ENCODE peak calls at places on chromosomes 12 and 14, in nine cellular contexts. W is bronchial epithelial cell; U is stimulated activated CD4-positive, alpha-beta T cell treated with anti-CD3 and anti-CD28 coated beads, Interleukin-4, amount 100 ng/mL, for 1 hour; R is putamen; D is GM23248; A is NCI-H1694; K is NCI-H1436; N is activated CD4-positive, alpha-beta T cell treated with anti-CD3 and anti-CD28 coated beads, Interleukin-2, amount 50 U/mL, for 1 hour; Q is GM12891. Y is an unnamed sample.

GRCh38 chr14:51963164-51963733 is 26.1 kb upstream of the RTRAF start:
- DNase-seq in Q (no peak), A (no peak), D (no peak), N (no peak), W (no peak), R (no peak), K (no peak), U (no peak), Y (peak)

GRCh38 chr12:2575245-2575644 is 219.5 kb upstream of the FKBP4 start:
- DNase-seq in D (no peak), Q (no peak), K (no peak), N (no peak), W (no peak), R (no peak), U (no peak), A (no peak), Y (no peak)

GRCh38 chr12:121383601-121384019 is 16.3 kb upstream of the RNF34 start:
- DNase-seq in Q (no peak), A (no peak), W (no peak), K (no peak), N (no peak), R (no peak), U (no peak), D (no peak), Y (no peak)

GRCh38 chr14:50001999-50002925 is 109.4 kb downstream of the ARF6 start:
- DNase-seq in Q (no peak), A (no peak), K (no peak), U (peak), N (peak), R (no peak), D (no peak), W (peak), Y (peak)

GRCh38 chr12:125185740-125186470 is 120.7 kb downstream of the AACS start:
- DNase-seq in A (peak), Q (peak), W (peak), R (peak), K (peak), U (peak), D (peak), N (peak), Y (no peak)

GRCh38 chr12:116217045-116217444 is 60.4 kb downstream of the MED13L start:
- DNase-seq in K (no peak), R (no peak), D (peak), U (no peak), Q (no peak), A (no peak), N (no peak), W (no peak), Y (no peak)

GRCh38 chr14:39264558-39264957 is 30.8 kb downstream of the MIA2 start:
- DNase-seq in U (no peak), R (no peak), N (no peak), K (no peak), D (no peak), Q (no peak), A (no peak), W (peak), Y (no peak)

GRCh38 chr14:96424104-96424989 is 32.4 kb downstream of the AK7 start:
- DNase-seq in D (peak), W (peak), U (peak), Q (peak), R (peak), K (peak), N (peak), A (peak), Y (peak)

GRCh38 chr12:132186208-132186856 is 42.1 kb downstream of the NOC4L start:
- DNase-seq in W (no peak), Q (no peak), R (no peak), N (no peak), A (no peak), K (no peak), D (no peak), U (no peak), Y (peak)

GRCh38 chr14:74698471-74698870 is 14.4 kb downstream of the AREL1 start:
- DNase-seq in U (no peak), Q (no peak), N (no peak), D (no peak), R (no peak), W (peak), K (no peak), A (no peak), Y (no peak)

GRCh38 chr12:93536111-93536765 is 36.2 kb upstream of the SOCS2 start:
- DNase-seq in U (no peak), K (no peak), D (no peak), A (no peak), Q (no peak), N (no peak), R (no peak), W (no peak), Y (no peak)

GRCh38 chr12:58923781-58924180 is 3.5 kb upstream of the LRIG3 start:
- DNase-seq in U (no peak), R (no peak), D (no peak), W (peak), Q (no peak), N (no peak), K (no peak), A (no peak), Y (no peak)

GRCh38 chr12:15015121-15015520 is 42.3 kb downstream of the PDE6H start:
- DNase-seq in K (no peak), Q (no peak), R (no peak), U (no peak), A (no peak), W (no peak), D (no peak), N (no peak), Y (no peak)

GRCh38 chr12:21607701-21608100 is 3.1 kb upstream of the GYS2 start:
- DNase-seq in R (peak), A (no peak), D (peak), N (no peak), U (no peak), Q (no peak), W (peak), K (no peak), Y (peak)

GRCh38 chr12:91984571-91984970 is 161.1 kb downstream of the BTG1 start:
- DNase-seq in D (peak), U (no peak), N (no peak), Q (no peak), W (no peak), K (no peak), A (no peak), R (no peak), Y (no peak)

GRCh38 chr14:56891226-56891625 is 80.9 kb upstream of the OTX2 start:
- DNase-seq in A (no peak), N (no peak), W (no peak), R (no peak), U (no peak), K (no peak), Q (no peak), D (no peak), Y (no peak)

GRCh38 chr14:104348741-104349140 is 210.4 kb downstream of the KIF26A start:
- DNase-seq in K (no peak), Q (no peak), W (no peak), N (no peak), U (no peak), D (no peak), A (no peak), R (no peak), Y (no peak)

GRCh38 chr12:45762185-45763110 is 32.9 kb downstream of the ARID2 start:
- DNase-seq in R (peak), N (no peak), K (peak), Q (no peak), A (peak), W (peak), D (peak), U (no peak), Y (peak)

GRCh38 chr12:1797011-1797901 is 23.1 kb upstream of the LRTM2 start:
- DNase-seq in A (no peak), R (no peak), K (no peak), D (peak), W (no peak), N (peak), U (peak), Q (no peak), Y (peak)

GRCh38 chr12:32264995-32265394 is 134.4 kb upstream of the FGD4 start:
- DNase-seq in K (no peak), A (peak), W (no peak), N (no peak), Q (no peak), R (no peak), D (peak), U (no peak), Y (no peak)

GRCh38 chr12:116247377-116247776 is 30.1 kb downstream of the MED13L start:
- DNase-seq in R (no peak), D (peak), K (no peak), U (no peak), A (no peak), N (no peak), W (no peak), Q (no peak), Y (no peak)

GRCh38 chr14:94317259-94317658 is 5.9 kb downstream of the SERPINA6 start:
- DNase-seq in D (peak), W (peak), N (no peak), U (no peak), R (no peak), A (no peak), Q (no peak), K (no peak), Y (no peak)

GRCh38 chr14:94164685-94165431 is 9.3 kb upstream of the PPP4R4 start:
- DNase-seq in Q (no peak), R (peak), W (no peak), D (no peak), N (no peak), U (no peak), K (no peak), A (peak), Y (no peak)

GRCh38 chr12:127272864-127273263 is 994.1 kb upstream of the TMEM132C start:
- DNase-seq in D (peak), Q (no peak), R (no peak), A (no peak), W (peak), K (no peak), U (no peak), N (no peak), Y (no peak)

GRCh38 chr12:47938093-47938492 is 25.3 kb upstream of the TMEM106C start:
- DNase-seq in R (no peak), U (no peak), A (no peak), K (no peak), N (no peak), D (peak), W (peak), Q (no peak), Y (no peak)

GRCh38 chr14:32991706-32992105 is 53.0 kb downstream of the NPAS3 start:
- DNase-seq in Q (no peak), R (no peak), D (no peak), N (no peak), K (no peak), A (no peak), U (no peak), W (no peak), Y (no peak)

GRCh38 chr12:50185975-50186663 is 18.9 kb upstream of the CERS5 start:
- DNase-seq in A (no peak), R (no peak), N (no peak), Q (no peak), K (peak), D (peak), W (peak), U (no peak), Y (no peak)

GRCh38 chr12:70733385-70733784 is 96.2 kb upstream of the PTPRB start:
- DNase-seq in K (peak), R (peak), D (peak), N (no peak), U (no peak), Q (peak), W (peak), A (peak), Y (no peak)

GRCh38 chr14:70909788-70910614 is 2.7 kb downstream of the PCNX1 start:
- DNase-seq in W (no peak), K (no peak), N (peak), D (peak), A (no peak), U (no peak), R (no peak), Q (no peak), Y (no peak)

GRCh38 chr12:67578976-67579661 is 69.4 kb upstream of the DYRK2 start:
- DNase-seq in N (peak), K (no peak), W (no peak), Q (no peak), A (no peak), R (no peak), U (no peak), D (peak), Y (peak)

GRCh38 chr14:100739306-100739705 is 12.6 kb downstream of the DLK1 start:
- DNase-seq in D (no peak), R (no peak), K (no peak), Q (peak), N (no peak), W (no peak), A (no peak), U (no peak), Y (no peak)

GRCh38 chr12:21566907-21567355 is 37.7 kb downstream of the GYS2 start:
- DNase-seq in Q (no peak), D (no peak), U (no peak), N (no peak), K (no peak), R (no peak), A (no peak), W (no peak), Y (no peak)

GRCh38 chr12:12097821-12098688 is 27.3 kb downstream of the BCL2L14 start:
- DNase-seq in Q (no peak), K (no peak), W (no peak), D (no peak), A (no peak), N (no peak), U (no peak), R (no peak), Y (no peak)

GRCh38 chr14:23605931-23606585 is 27.5 kb upstream of the JPH4 start:
- DNase-seq in K (no peak), R (no peak), D (peak), Q (peak), N (no peak), U (no peak), W (peak), A (no peak), Y (no peak)

Y was measured in naive thymus-derived CD4-positive, alpha-beta T cell.